ENCODE peak calls at places on chromosome 3, in eight cellular contexts. A is activated naive CD4-positive, alpha-beta T cell treated with Interleukin-2 at 50 U/mL for 16 hours; P is neuronal stem cell; K is ELR; X is nephron progenitor cell; S is NCI-H1417; I is RWPE1; B is DMS 273 treated with DMSO at 0.1 percent for 48 hours. U is an unnamed sample.

GRCh38 chr3:71345429-71346027 is 238.0 kb downstream of the FOXP1 start:
- DNase-seq in A (no peak), P (no peak), K (no peak), X (no peak), S (no peak), I (no peak), B (no peak), U (no peak)

GRCh38 chr3:108201258-108201657 is 21.0 kb downstream of the IFT57 start:
- DNase-seq in A (no peak), P (no peak), K (no peak), X (no peak), S (no peak), I (no peak), B (no peak), U (no peak)

GRCh38 chr3:196431193-196432136 is 762 bp downstream of the UBXN7 start:
- DNase-seq in A (peak; percentile 26), P (peak; percentile 5), K (peak; percentile 78), X (peak; percentile 44), S (peak; percentile 72), I (peak; percentile 37), B (peak; percentile 61), U (peak; percentile 20)

GRCh38 chr3:126350502-126351085 is 6.6 kb downstream of the KLF15 start:
- DNase-seq in A (no peak), P (no peak), K (no peak), X (no peak), S (no peak), I (no peak), B (no peak), U (no peak)

GRCh38 chr3:175349181-175349580 is 490.0 kb downstream of the NAALADL2 start:
- DNase-seq in A (no peak), P (no peak), K (no peak), X (no peak), S (no peak), I (no peak), B (no peak), U (no peak)

GRCh38 chr3:134449277-134449676 is 36.5 kb downstream of the ANAPC13 start:
- DNase-seq in A (no peak), P (no peak), K (peak; percentile 70), X (no peak), S (peak; percentile 8), I (peak; percentile 31), B (no peak), U (peak; percentile 9)

GRCh38 chr3:53694051-53694450 is 152.2 kb downstream of the CHDH start:
- DNase-seq in A (no peak), P (no peak), K (no peak), X (no peak), S (no peak), I (no peak), B (no peak), U (no peak)

GRCh38 chr3:162292409-162292808 is 795.8 kb downstream of the OTOL1 start:
- DNase-seq in A (no peak), P (no peak), K (no peak), X (no peak), S (no peak), I (no peak), B (no peak), U (no peak)

GRCh38 chr3:134496481-134497071 is 10.7 kb downstream of the CEP63 start:
- DNase-seq in A (no peak), P (no peak), K (peak; percentile 40), X (no peak), S (no peak), I (no peak), B (no peak), U (no peak)

GRCh38 chr3:168165390-168166269 is 69.9 kb upstream of the GOLIM4 start:
- DNase-seq in A (no peak), P (peak; percentile 45), K (peak; percentile 77), X (peak; percentile 45), S (peak; percentile 92), I (peak; percentile 61), B (peak; percentile 53), U (peak; percentile 62)

GRCh38 chr3:80035021-80035420 is 267.2 kb upstream of the ROBO1 start:
- DNase-seq in A (no peak), P (no peak), K (no peak), X (no peak), S (no peak), I (no peak), B (no peak), U (no peak)

GRCh38 chr3:122564155-122564912 is at the start of the genes DTX3L and PARP9:
- DNase-seq in A (peak; percentile 79), P (peak; percentile 37), K (peak; percentile 90), X (peak; percentile 64), S (peak; percentile 93), I (peak; percentile 91), B (peak; percentile 69), U (no peak)

GRCh38 chr3:117252208-117252607 is 542.6 kb downstream of the TUSC7 start:
- DNase-seq in A (no peak), P (no peak), K (no peak), X (no peak), S (no peak), I (peak; percentile 23), B (no peak), U (no peak)

GRCh38 chr3:106610362-106610997 is 741.7 kb upstream of the CBLB start:
- DNase-seq in A (no peak), P (no peak), K (peak; percentile 48), X (no peak), S (no peak), I (no peak), B (no peak), U (no peak)

GRCh38 chr3:72694398-72694797 is 153.8 kb downstream of the SHQ1 start:
- DNase-seq in A (no peak), P (no peak), K (peak; percentile 3), X (no peak), S (no peak), I (no peak), B (no peak), U (no peak)

GRCh38 chr3:105580551-105580950 is 213.8 kb downstream of the ALCAM start:
- DNase-seq in A (no peak), P (no peak), K (no peak), X (no peak), S (no peak), I (no peak), B (no peak), U (no peak)

GRCh38 chr3:178439504-178439903 is 96.7 kb upstream of the KCNMB2 start:
- DNase-seq in A (no peak), P (no peak), K (peak; percentile 41), X (no peak), S (peak; percentile 47), I (peak; percentile 26), B (no peak), U (no peak)

GRCh38 chr3:33758874-33759273 is 39.6 kb upstream of the PDCD6IP start:
- DNase-seq in A (no peak), P (no peak), K (peak; percentile 48), X (no peak), S (no peak), I (peak; percentile 37), B (no peak), U (no peak)